ENCODE peak calls at places on chromosome X, in nine cellular contexts. J is activated T-cell treated with anti-CD3 and anti-CD28 coated beads, Interleukin-2, amount 50 U/mL, for 72 hours; K is PC-9; X is GM12892; H is small intestine; W is NCI-H748 treated with DMSO at 0.1 percent for 48 hours; Q is hippocampal formation; E is amygdala; Z is GM04503. A is an unnamed sample.
A peak's percentile ranks its signal among the peaks of the same experiment; 100 is the strongest.

GRCh38 chrX:117689956-117690355 is 426.7 kb downstream of the KLHL13 start:
- DNase-seq in H (no peak), Z (no peak), W (no peak), E (no peak), K (no peak), X (no peak), J (no peak), Q (no peak), A (no peak)

GRCh38 chrX:49754238-49754857 is 58.6 kb upstream of the PAGE1 start:
- DNase-seq in Z (no peak), W (peak; percentile 13), X (no peak), E (no peak), Q (no peak), J (peak; percentile 43), K (peak; percentile 15), H (peak; percentile 15), A (peak; percentile 1)

GRCh38 chrX:44155126-44155525 is 181.9 kb upstream of the NDP start:
- DNase-seq in E (no peak), J (no peak), X (no peak), W (no peak), Z (no peak), Q (no peak), H (no peak), K (no peak), A (no peak)

GRCh38 chrX:129836827-129837226 is 6.9 kb downstream of the ZDHHC9 start:
- DNase-seq in J (no peak), K (no peak), Z (no peak), E (no peak), Q (no peak), W (no peak), H (no peak), X (no peak), A (no peak)

GRCh38 chrX:139106111-139106510 is 394.6 kb upstream of the FGF13 start:
- DNase-seq in Z (peak; percentile 78), H (no peak), J (no peak), E (no peak), Q (no peak), W (no peak), X (no peak), K (peak; percentile 1), A (no peak)

GRCh38 chrX:86047174-86047991 is at the start of gene CHM:
- DNase-seq in Z (peak; percentile 48), E (no peak), H (peak; percentile 85), K (peak; percentile 45), X (peak; percentile 39), J (peak; percentile 54), Q (no peak), W (no peak), A (peak; percentile 36)

GRCh38 chrX:104482757-104483156 is 83.2 kb upstream of the IL1RAPL2 start:
- DNase-seq in H (no peak), W (no peak), Q (no peak), K (no peak), Z (no peak), E (no peak), X (no peak), J (no peak), A (no peak)

GRCh38 chrX:110600745-110601310 is 194.8 kb downstream of the CHRDL1 start:
- DNase-seq in Z (no peak), K (peak; percentile 30), X (no peak), E (no peak), W (no peak), H (no peak), Q (no peak), J (no peak), A (no peak)

GRCh38 chrX:25206761-25207160 is 191.0 kb upstream of the ARX start:
- DNase-seq in J (no peak), W (no peak), H (no peak), K (no peak), Q (no peak), Z (peak; percentile 8), E (no peak), X (no peak), A (no peak)

GRCh38 chrX:153934473-153935325 is at the start of gene NAA10:
- DNase-seq in J (peak; percentile 73), X (peak; percentile 97), Q (peak; percentile 23), W (peak; percentile 29), H (peak; percentile 72), K (peak; percentile 87), Z (no peak), E (peak; percentile 13), A (peak; percentile 82)

GRCh38 chrX:14932136-14932535 is 58.9 kb downstream of the MOSPD2 start:
- DNase-seq in K (no peak), J (no peak), Z (no peak), W (no peak), E (no peak), H (no peak), X (no peak), Q (no peak), A (no peak)

GRCh38 chrX:45765281-45765680 is 564.6 kb upstream of the DIPK2B start:
- DNase-seq in J (no peak), W (no peak), E (no peak), K (no peak), X (no peak), Q (no peak), Z (no peak), H (no peak), A (no peak)

GRCh38 chrX:43940811-43941210 is 32.4 kb downstream of the NDP start:
- DNase-seq in Z (peak; percentile 11), K (no peak), E (no peak), X (no peak), J (no peak), Q (no peak), W (peak; percentile 75), H (no peak), A (no peak)

GRCh38 chrX:43882294-43882681 is at the start of gene MAOB:
- DNase-seq in W (no peak), J (peak; percentile 44), H (peak; percentile 64), Q (no peak), X (peak; percentile 12), E (no peak), Z (no peak), K (peak; percentile 18), A (no peak)

GRCh38 chrX:149858592-149858991 is 22.4 kb upstream of the MAGEA8 start:
- DNase-seq in J (no peak), H (no peak), Q (no peak), Z (no peak), X (no peak), E (no peak), K (no peak), W (no peak), A (no peak)

GRCh38 chrX:73977542-73978169 is 326.3 kb upstream of the ZCCHC13 start:
- DNase-seq in H (no peak), J (peak; percentile 2), W (no peak), Q (no peak), X (no peak), E (no peak), K (no peak), Z (no peak), A (no peak)

GRCh38 chrX:22520128-22520828 is 247.6 kb downstream of the CBLL2 start:
- DNase-seq in W (no peak), Q (no peak), E (no peak), H (no peak), J (no peak), Z (no peak), K (peak; percentile 20), X (no peak), A (no peak)

GRCh38 chrX:49257074-49257790 is 7.3 kb downstream of the FOXP3 start:
- DNase-seq in X (no peak), H (no peak), K (no peak), J (no peak), E (no peak), Q (no peak), W (no peak), Z (no peak), A (no peak)

GRCh38 chrX:371907-372306 is 14.8 kb downstream of the PPP2R3B start:
- DNase-seq in W (no peak), E (no peak), Z (no peak), J (no peak), K (no peak), X (no peak), Q (no peak), H (no peak), A (no peak)

GRCh38 chrX:906586-906985 is 276.0 kb downstream of the SHOX start:
- DNase-seq in W (no peak), Z (no peak), Q (no peak), H (no peak), J (no peak), X (no peak), E (no peak), K (no peak), A (no peak)

GRCh38 chrX:109704563-109704962 is 28.5 kb downstream of the ACSL4 start:
- DNase-seq in H (no peak), W (no peak), K (no peak), X (no peak), Q (no peak), J (no peak), Z (no peak), E (no peak), A (no peak)

GRCh38 chrX:19647731-19648588 is 132.7 kb upstream of the MAP3K15 start:
- DNase-seq in Z (peak; percentile 39), X (no peak), K (no peak), H (no peak), J (no peak), E (no peak), W (no peak), Q (no peak), A (no peak)

GRCh38 chrX:104565791-104566687 is at the start of gene IL1RAPL2:
- DNase-seq in H (peak; percentile 46), Z (no peak), W (no peak), Q (no peak), K (peak; percentile 74), J (peak; percentile 1), X (no peak), E (no peak), A (no peak)

GRCh38 chrX:31012509-31013025 is 59.3 kb downstream of the FTHL17 start:
- DNase-seq in W (no peak), Z (no peak), Q (no peak), X (no peak), E (no peak), H (no peak), K (no peak), J (no peak), A (no peak)

GRCh38 chrX:28773807-28774206 is 186.6 kb downstream of the IL1RAPL1 start:
- DNase-seq in H (no peak), J (no peak), W (no peak), X (no peak), E (no peak), Q (no peak), K (no peak), Z (no peak), A (no peak)

GRCh38 chrX:101263766-101264165 is 27.4 kb downstream of the TAF7L start:
- DNase-seq in H (no peak), K (no peak), J (no peak), X (no peak), E (no peak), W (no peak), Q (no peak), Z (no peak), A (no peak)

GRCh38 chrX:97045470-97045869 is 161.8 kb downstream of the RPA4 start:
- DNase-seq in E (no peak), H (no peak), J (no peak), X (no peak), K (no peak), W (no peak), Z (no peak), Q (no peak), A (no peak)

GRCh38 chrX:129980540-129981206 is 1.8 kb upstream of the BCORL1 start:
- DNase-seq in X (peak; percentile 29), K (peak; percentile 66), Q (no peak), W (no peak), H (peak; percentile 45), E (no peak), J (peak; percentile 34), Z (no peak), A (no peak)

GRCh38 chrX:78650906-78651437 is 8.2 kb downstream of the RTL3 start:
- DNase-seq in E (no peak), H (peak; percentile 21), Q (no peak), Z (peak; percentile 38), K (no peak), W (no peak), X (no peak), J (no peak), A (no peak)

GRCh38 chrX:23383411-23383810 is 48.8 kb downstream of the PTCHD1 start:
- DNase-seq in Q (no peak), Z (no peak), J (no peak), E (no peak), H (no peak), K (no peak), X (no peak), W (no peak), A (no peak)

GRCh38 chrX:31223817-31224216 is 152.0 kb upstream of the FTHL17 start:
- DNase-seq in W (no peak), Z (no peak), Q (no peak), H (no peak), J (no peak), E (no peak), K (no peak), X (no peak), A (no peak)